ENCODE peak calls at places on chromosome 17, in seven cellular contexts. U is endodermal cell, K is dorsolateral prefrontal cortex, R is OCI-LY7, D is hepatocyte, L is cardiac fibroblast, F is neural crest cell. N is an unnamed sample.

GRCh38 chr17:72117748-72118587 is 2.9 kb upstream of the SOX9 start:
- DNase-seq in U (peak), K (no peak), R (no peak), D (no peak), L (no peak), F (peak), N (no peak)

GRCh38 chr17:27105636-27106035 is 188.3 kb upstream of the WSB1 start:
- DNase-seq in U (no peak), K (no peak), R (no peak), D (no peak), L (no peak), F (no peak), N (no peak)

GRCh38 chr17:55433629-55434422 is 12.2 kb upstream of the MMD start:
- DNase-seq in U (no peak), K (no peak), R (no peak), D (peak), L (peak), F (no peak), N (no peak)

GRCh38 chr17:7477392-7478275 is 1.8 kb downstream of the ZBTB4 start:
- DNase-seq in U (peak), K (peak), R (no peak), D (peak), L (peak), F (no peak), N (no peak)

GRCh38 chr17:4125552-4125951 is 17.3 kb downstream of the ZZEF1 start:
- DNase-seq in U (no peak), K (no peak), R (no peak), D (no peak), L (no peak), F (no peak), N (no peak)

GRCh38 chr17:2192367-2193028 is 111.1 kb downstream of the SMG6 start:
- DNase-seq in U (no peak), K (no peak), R (peak), D (no peak), L (peak), F (no peak), N (peak)

GRCh38 chr17:46121841-46122485 is 71.3 kb downstream of the KANSL1 start:
- DNase-seq in U (no peak), K (no peak), R (no peak), D (no peak), L (no peak), F (no peak), N (peak)

GRCh38 chr17:50047488-50048126 is 8.3 kb upstream of the ITGA3 start:
- DNase-seq in U (peak), K (no peak), R (no peak), D (no peak), L (peak), F (no peak), N (no peak)

GRCh38 chr17:38469875-38470274 is 41.6 kb downstream of the ARHGAP23 start:
- DNase-seq in U (peak), K (peak), R (no peak), D (peak), L (peak), F (no peak), N (no peak)

GRCh38 chr17:63798572-63799113 is 24.7 kb downstream of the DDX42 start:
- DNase-seq in U (no peak), K (no peak), R (no peak), D (no peak), L (no peak), F (no peak), N (no peak)

GRCh38 chr17:6627019-6627418 is 13.5 kb downstream of the KIAA0753 start:
- DNase-seq in U (no peak), K (no peak), R (no peak), D (no peak), L (peak), F (no peak), N (no peak)

GRCh38 chr17:77131919-77132318 is 8.8 kb upstream of the SEC14L1 start:
- DNase-seq in U (no peak), K (no peak), R (no peak), D (peak), L (peak), F (no peak), N (no peak)

GRCh38 chr17:17109896-17110295 is 67.6 kb downstream of the MPRIP start:
- DNase-seq in U (no peak), K (no peak), R (no peak), D (no peak), L (no peak), F (no peak), N (no peak)

GRCh38 chr17:41835214-41835799 is 725 bp downstream of the NT5C3B start:
- DNase-seq in U (no peak), K (no peak), R (no peak), D (no peak), L (no peak), F (no peak), N (peak)

GRCh38 chr17:36066365-36066945 is 2.4 kb downstream of the CCL18 start:
- DNase-seq in U (no peak), K (no peak), R (no peak), D (no peak), L (no peak), F (no peak), N (no peak)

GRCh38 chr17:27919120-27919519 is 26.0 kb upstream of the LYRM9 start:
- DNase-seq in U (no peak), K (no peak), R (no peak), D (no peak), L (peak), F (no peak), N (no peak)

GRCh38 chr17:46092996-46093395 is 93.9 kb downstream of the STH start:
- DNase-seq in U (no peak), K (no peak), R (no peak), D (no peak), L (peak), F (no peak), N (no peak)

GRCh38 chr17:78355701-78356100 is 4.2 kb downstream of the SOCS3 start:
- DNase-seq in U (no peak), K (no peak), R (no peak), D (no peak), L (no peak), F (no peak), N (no peak)

GRCh38 chr17:78355045-78355641 is 4.7 kb downstream of the SOCS3 start:
- DNase-seq in U (no peak), K (no peak), R (no peak), D (no peak), L (no peak), F (no peak), N (peak)

GRCh38 chr17:78357687-78358537 is 2.0 kb downstream of the SOCS3 start:
- DNase-seq in U (peak), K (no peak), R (no peak), D (no peak), L (no peak), F (no peak), N (no peak)

GRCh38 chr17:78357177-78357586 is 2.7 kb downstream of the SOCS3 start:
- DNase-seq in U (no peak), K (peak), R (no peak), D (no peak), L (peak), F (no peak), N (no peak)

DNA sequence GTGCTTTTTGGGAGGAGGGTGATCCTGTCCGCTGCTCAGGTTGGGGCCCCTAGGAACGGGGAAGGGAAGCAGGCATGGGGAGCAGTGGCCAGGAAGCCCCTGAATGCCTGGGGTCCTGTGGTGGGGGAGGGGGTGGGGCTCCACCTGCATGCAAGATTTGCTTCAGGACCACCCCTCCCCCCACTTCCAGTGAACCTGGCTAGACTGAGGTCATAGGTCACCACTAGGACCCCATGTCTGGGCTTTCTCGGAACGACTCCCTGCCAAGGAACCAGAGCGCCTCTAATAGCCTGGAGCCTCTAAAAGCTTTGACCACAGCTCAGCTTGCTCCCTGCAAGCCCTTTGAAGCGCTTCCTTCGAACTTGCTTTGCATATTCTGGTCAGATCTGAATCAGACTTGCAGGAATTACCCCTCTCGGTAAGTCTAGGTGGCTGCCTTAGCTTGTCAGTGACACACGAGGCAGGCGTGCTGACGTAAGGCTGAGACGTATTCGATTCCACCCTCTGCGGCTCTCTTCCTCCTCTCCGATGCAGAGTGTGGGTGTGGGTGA is 3.6 kb downstream of the SOCS3 start:
- DNase-seq in U (peak), K (peak), R (peak), D (peak), L (peak), F (no peak), N (peak)
- TF ChIP-seq CTCF in U (no peak), K (no peak), R (no peak), D (no peak), L (no peak), F (no peak), N (no peak)

GRCh38 chr17:44969144-44969780 is 1.2 kb upstream of the C1QL1 start:
- DNase-seq in U (peak), K (no peak), R (no peak), D (no peak), L (no peak), F (no peak), N (no peak)

GRCh38 chr17:44967026-44967906 is 837 bp downstream of the C1QL1 start:
- DNase-seq in U (peak), K (no peak), R (no peak), D (no peak), L (no peak), F (no peak), N (no peak)

GRCh38 chr17:44970136-44970737 is 2.1 kb upstream of the C1QL1 start:
- DNase-seq in U (peak), K (peak), R (no peak), D (peak), L (no peak), F (peak), N (no peak)

GRCh38 chr17:44967907-44968224 is 237 bp downstream of the C1QL1 start:
- DNase-seq in U (no peak), K (no peak), R (no peak), D (no peak), L (no peak), F (no peak), N (peak)

GRCh38 chr17:44968225-44969143 is at the start of gene C1QL1:
- DNase-seq in U (peak), K (peak), R (peak), D (peak), L (peak), F (peak), N (peak)
- TF ChIP-seq CTCF in U (peak), K (no peak), R (no peak), D (peak), L (peak), F (peak), N (no peak)

DNA sequence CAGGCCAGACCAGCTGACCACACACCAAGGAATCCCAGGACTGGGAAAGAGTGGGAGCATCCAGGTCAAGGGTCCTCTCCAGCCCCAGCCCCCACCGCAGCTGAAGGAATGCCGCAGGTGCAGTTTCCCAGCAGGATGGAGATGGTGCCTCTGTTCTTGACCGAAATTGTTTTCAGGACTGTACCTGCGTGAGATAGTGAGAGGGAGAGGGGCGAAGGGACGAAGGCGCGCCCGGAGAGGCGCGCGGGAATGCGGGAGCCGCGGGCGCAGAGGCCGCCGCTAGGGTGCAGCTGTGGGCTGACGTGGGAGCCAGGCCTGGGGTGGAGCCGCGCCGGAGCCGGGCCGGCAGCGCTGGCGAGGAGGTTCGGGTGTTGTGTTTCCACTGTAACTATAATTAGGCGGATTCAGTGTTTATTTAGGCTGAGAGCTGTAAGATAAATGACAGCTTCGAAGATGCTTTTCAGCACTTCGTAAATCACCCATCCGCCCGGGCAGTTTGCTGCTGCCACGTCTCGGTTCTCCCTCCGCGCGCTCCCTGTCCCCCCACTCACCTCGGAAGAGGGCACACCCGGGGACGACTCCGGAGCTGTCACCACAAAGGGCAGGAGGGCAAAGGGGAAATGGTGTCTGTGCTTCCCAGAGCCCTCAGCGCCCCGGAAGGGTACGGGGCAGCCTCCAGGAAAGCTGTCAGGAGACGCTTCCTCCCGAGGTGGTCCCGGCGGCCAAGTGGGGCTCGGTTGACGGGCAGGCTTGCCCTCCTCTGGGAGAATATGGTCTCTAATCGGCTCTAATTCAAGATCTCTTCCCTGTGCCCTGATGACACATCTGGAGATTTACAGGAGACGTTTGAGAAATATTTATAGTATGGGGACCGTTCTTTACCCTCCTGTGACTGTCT is 38.2 kb downstream of the HOXB1 start:
- DNase-seq in U (peak), K (peak), R (no peak), D (peak), L (peak), F (peak), N (peak)
- TF ChIP-seq CTCF in U (peak), K (peak), R (no peak), D (peak), L (peak), F (peak), N (peak)

GRCh38 chr17:8887834-8888703 is 20.6 kb upstream of the PIK3R6 start:
- DNase-seq in U (peak), K (no peak), R (no peak), D (peak), L (peak), F (peak), N (no peak)
- TF ChIP-seq CTCF in U (peak), K (no peak), R (no peak), D (peak), L (peak), F (peak), N (no peak)

GRCh38 chr17:69357701-69358100 is 30.8 kb upstream of the ABCA5 start:
- DNase-seq in U (peak), K (no peak), R (peak), D (peak), L (peak), F (no peak), N (no peak)
- TF ChIP-seq CTCF in U (no peak), K (no peak), R (peak), D (no peak), L (no peak), F (no peak), N (no peak)

GRCh38 chr17:74353446-74354060 is 8.1 kb downstream of the BTBD17 start:
- DNase-seq in U (no peak), K (no peak), R (no peak), D (no peak), L (no peak), F (no peak), N (no peak)

GRCh38 chr17:74354561-74354960 is 7.1 kb downstream of the BTBD17 start:
- DNase-seq in U (no peak), K (no peak), R (no peak), D (no peak), L (no peak), F (no peak), N (no peak)

GRCh38 chr17:74351552-74352210 is 10.0 kb downstream of the BTBD17 start:
- DNase-seq in U (peak), K (no peak), R (no peak), D (peak), L (no peak), F (no peak), N (no peak)

GRCh38 chr17:74355065-74355464 is 6.6 kb downstream of the BTBD17 start:
- DNase-seq in U (no peak), K (no peak), R (no peak), D (no peak), L (no peak), F (no peak), N (no peak)

DNA sequence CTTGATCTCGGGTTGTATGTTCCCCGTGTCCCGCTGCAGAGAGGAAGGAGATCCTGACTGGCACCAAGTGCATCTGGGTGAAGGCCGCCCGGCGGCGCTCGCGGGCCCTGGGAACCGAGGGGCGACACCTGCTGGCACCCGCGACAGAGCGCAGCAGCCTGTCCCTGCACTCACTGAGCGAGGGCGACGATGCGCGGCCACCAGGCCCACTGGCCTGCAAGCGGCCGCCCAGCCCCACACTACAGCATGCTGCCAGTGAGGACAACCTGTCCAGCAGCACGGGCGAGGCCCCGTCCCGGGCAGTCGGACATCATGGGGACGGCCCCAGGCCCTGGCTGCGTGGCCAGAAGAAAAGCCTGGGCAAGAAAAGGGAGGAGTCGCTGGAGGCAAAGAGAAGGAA is 7.5 kb downstream of the BTBD17 start:
- DNase-seq in U (peak), K (no peak), R (peak), D (peak), L (peak), F (peak), N (peak)
- TF ChIP-seq CTCF in U (peak), K (peak), R (peak), D (peak), L (peak), F (peak), N (peak)

GRCh38 chr17:82963104-82963950 is 116.1 kb upstream of the METRNL start:
- DNase-seq in U (peak), K (peak), R (peak), D (peak), L (peak), F (peak), N (peak)
- TF ChIP-seq CTCF in U (peak), K (peak), R (peak), D (peak), L (peak), F (peak), N (peak)

N was measured in GM20000.